ENCODE peak calls at places on chromosome 9, in ten cellular contexts. B, X, G, L, F, U, Y, I, K and Z are unnamed samples.

GRCh38 chr9:36560813-36561212 is 11.9 kb upstream of the MELK start:
- DNase-seq in I (no peak), F (no peak), X (no peak), U (no peak), G (no peak), K (no peak), Y (no peak), L (peak), B (no peak), Z (no peak)

GRCh38 chr9:69513291-69513690 is 158.9 kb downstream of the APBA1 start:
- DNase-seq in B (no peak), K (no peak), I (no peak), F (no peak), L (no peak), G (no peak), Y (no peak), X (no peak), U (no peak), Z (no peak)

GRCh38 chr9:100428871-100429654 is 2.1 kb downstream of the MSANTD3 start:
- DNase-seq in F (no peak), K (no peak), U (no peak), Y (no peak), B (peak), I (no peak), G (no peak), L (no peak), X (no peak), Z (no peak)

GRCh38 chr9:120742951-120743416 is 28.7 kb upstream of the MEGF9 start:
- DNase-seq in X (peak), F (peak), B (peak), G (no peak), Y (peak), U (no peak), I (no peak), K (no peak), L (peak), Z (peak)

GRCh38 chr9:13351768-13352386 is 72.4 kb upstream of the MPDZ start:
- DNase-seq in B (peak), G (no peak), Y (no peak), F (peak), X (no peak), L (peak), K (peak), I (no peak), U (peak), Z (no peak)

GRCh38 chr9:90020277-90020871 is 415.6 kb downstream of the GADD45G start:
- DNase-seq in K (no peak), X (no peak), G (no peak), B (no peak), I (no peak), Y (no peak), L (no peak), F (no peak), U (no peak), Z (no peak)

GRCh38 chr9:38443181-38443580 is 18.9 kb upstream of the IGFBPL1 start:
- DNase-seq in K (no peak), G (no peak), X (no peak), Y (no peak), B (peak), U (no peak), I (no peak), F (no peak), L (no peak), Z (peak)

GRCh38 chr9:14554866-14555265 is 138.4 kb downstream of the ZDHHC21 start:
- DNase-seq in X (no peak), G (no peak), U (no peak), F (no peak), B (no peak), K (no peak), I (no peak), L (no peak), Y (no peak), Z (no peak)

GRCh38 chr9:134736791-134737489 is 95.3 kb downstream of the COL5A1 start:
- DNase-seq in B (no peak), X (no peak), G (no peak), Y (no peak), U (no peak), K (no peak), I (no peak), L (no peak), F (no peak), Z (no peak)